ENCODE peak calls at places on chromosomes 7 and 10, in seven cellular contexts. One of them, this sample, is unnamed.

GRCh38 chr10:114902151-114902550 is 35.8 kb upstream of the TRUB1 start:
- DNase-seq in IMR-90: peak; percentile 22
- DNase-seq in K562: no peak
- DNase-seq in mammary epithelial cell: no peak
- DNase-seq in Karpas-422: no peak
- DNase-seq in neural progenitor cell: no peak
- DNase-seq in fibroblast of lung: no peak
- DNase-seq in this sample: no peak

GRCh38 chr10:74081192-74081803 is 69.3 kb downstream of the AP3M1 start:
- DNase-seq in neural progenitor cell: peak; percentile 64
- DNase-seq in IMR-90: peak; percentile 57
- DNase-seq in K562: peak; percentile 60
- DNase-seq in fibroblast of lung: peak; percentile 76
- DNase-seq in Karpas-422: peak; percentile 83
- DNase-seq in mammary epithelial cell: peak; percentile 38
- DNase-seq in this sample: peak; percentile 50

GRCh38 chr7:35537067-35538023 is 157.6 kb downstream of the HERPUD2 start:
- DNase-seq in K562: peak; percentile 85
- DNase-seq in Karpas-422: peak; percentile 90
- DNase-seq in IMR-90: peak; percentile 47
- DNase-seq in neural progenitor cell: peak; percentile 88
- DNase-seq in mammary epithelial cell: peak; percentile 53
- DNase-seq in fibroblast of lung: peak; percentile 58
- DNase-seq in this sample: peak; percentile 84

GRCh38 chr10:49082767-49083166 is 32.6 kb downstream of the VSTM4 start:
- DNase-seq in Karpas-422: no peak
- DNase-seq in mammary epithelial cell: no peak
- DNase-seq in K562: no peak
- DNase-seq in fibroblast of lung: no peak
- DNase-seq in IMR-90: no peak
- DNase-seq in neural progenitor cell: peak; percentile 27
- DNase-seq in this sample: no peak

GRCh38 chr10:133129151-133129853 is 30.7 kb upstream of the KNDC1 start:
- DNase-seq in neural progenitor cell: no peak
- DNase-seq in mammary epithelial cell: no peak
- DNase-seq in K562: no peak
- DNase-seq in Karpas-422: no peak
- DNase-seq in IMR-90: no peak
- DNase-seq in fibroblast of lung: no peak
- DNase-seq in this sample: no peak

GRCh38 chr7:38179719-38180333 is 1.8 kb downstream of the STARD3NL start:
- DNase-seq in fibroblast of lung: peak; percentile 50
- DNase-seq in K562: no peak
- DNase-seq in IMR-90: peak; percentile 37
- DNase-seq in Karpas-422: no peak
- DNase-seq in neural progenitor cell: no peak
- DNase-seq in mammary epithelial cell: no peak
- DNase-seq in this sample: no peak

GRCh38 chr10:36109399-36110023 is 467.4 kb upstream of the FZD8 start:
- DNase-seq in mammary epithelial cell: no peak
- DNase-seq in fibroblast of lung: no peak
- DNase-seq in Karpas-422: no peak
- DNase-seq in neural progenitor cell: no peak
- DNase-seq in K562: no peak
- DNase-seq in IMR-90: no peak
- DNase-seq in this sample: no peak

GRCh38 chr7:69837387-69838068 is 239.3 kb downstream of the AUTS2 start:
- DNase-seq in K562: no peak
- DNase-seq in mammary epithelial cell: no peak
- DNase-seq in Karpas-422: no peak
- DNase-seq in neural progenitor cell: peak; percentile 54
- DNase-seq in IMR-90: no peak
- DNase-seq in fibroblast of lung: no peak
- DNase-seq in this sample: peak; percentile 77

GRCh38 chr10:127041561-127041960 is 136.3 kb downstream of the DOCK1 start:
- DNase-seq in neural progenitor cell: no peak
- DNase-seq in fibroblast of lung: peak; percentile 98
- DNase-seq in IMR-90: peak; percentile 95
- DNase-seq in Karpas-422: no peak
- DNase-seq in mammary epithelial cell: peak; percentile 90
- DNase-seq in K562: no peak
- DNase-seq in this sample: no peak

GRCh38 chr7:54145716-54146115 is 396.5 kb upstream of the VSTM2A start:
- DNase-seq in K562: no peak
- DNase-seq in mammary epithelial cell: no peak
- DNase-seq in Karpas-422: no peak
- DNase-seq in IMR-90: no peak
- DNase-seq in neural progenitor cell: no peak
- DNase-seq in fibroblast of lung: no peak
- DNase-seq in this sample: peak; percentile 34

GRCh38 chr7:146216371-146217041 is 99.9 kb downstream of the CNTNAP2 start:
- DNase-seq in IMR-90: no peak
- DNase-seq in mammary epithelial cell: no peak
- DNase-seq in fibroblast of lung: peak; percentile 2
- DNase-seq in K562: no peak
- DNase-seq in Karpas-422: no peak
- DNase-seq in neural progenitor cell: no peak
- DNase-seq in this sample: no peak
- H3K9ac ChIP-seq in IMR-90: no peak overlapping the region
- H3K9ac ChIP-seq in mammary epithelial cell: no peak overlapping the region
- H3K9ac ChIP-seq in fibroblast of lung: no peak overlapping the region
- H3K9ac ChIP-seq in K562: no peak overlapping the region
- H3K9ac ChIP-seq in Karpas-422: no peak overlapping the region
- H3K9ac ChIP-seq in neural progenitor cell: no peak overlapping the region
- H3K9ac ChIP-seq in this sample: no peak overlapping the region

GRCh38 chr7:130881799-130882141 is 147.8 kb upstream of the KLF14 start:
- DNase-seq in IMR-90: no peak
- DNase-seq in Karpas-422: no peak
- DNase-seq in K562: no peak
- DNase-seq in fibroblast of lung: no peak
- DNase-seq in mammary epithelial cell: no peak
- DNase-seq in neural progenitor cell: peak; percentile 37
- DNase-seq in this sample: no peak
- H4K20me1 ChIP-seq in IMR-90: peaks cover 92% of the 10 kb centered on the region
- H4K20me1 ChIP-seq in Karpas-422: no peaks in the 10 kb centered on the region
- H4K20me1 ChIP-seq in K562: peaks cover 3% of the 10 kb centered on the region
- H4K20me1 ChIP-seq in fibroblast of lung: peaks cover 2% of the 10 kb centered on the region
- H4K20me1 ChIP-seq in mammary epithelial cell: no peaks in the 10 kb centered on the region
- H4K20me1 ChIP-seq in neural progenitor cell: no peaks in the 10 kb centered on the region
- H4K20me1 ChIP-seq in this sample: peaks cover 2% of the 10 kb centered on the region

GRCh38 chr10:116845823-116846222 is 3.5 kb upstream of the ENO4 start:
- DNase-seq in IMR-90: no peak
- DNase-seq in neural progenitor cell: no peak
- DNase-seq in K562: no peak
- DNase-seq in fibroblast of lung: no peak
- DNase-seq in mammary epithelial cell: no peak
- DNase-seq in Karpas-422: no peak
- DNase-seq in this sample: no peak

GRCh38 chr10:116850058-116850611 is 836 bp downstream of the ENO4 start:
- DNase-seq in IMR-90: no peak
- DNase-seq in Karpas-422: no peak
- DNase-seq in mammary epithelial cell: no peak
- DNase-seq in K562: no peak
- DNase-seq in neural progenitor cell: no peak
- DNase-seq in fibroblast of lung: no peak
- DNase-seq in this sample: no peak

GRCh38 chr10:116849271-116850057 is at the start of gene ENO4:
- DNase-seq in IMR-90: peak; percentile 73
- DNase-seq in mammary epithelial cell: peak; percentile 80
- DNase-seq in K562: no peak
- DNase-seq in fibroblast of lung: peak; percentile 84
- DNase-seq in neural progenitor cell: peak; percentile 97
- DNase-seq in Karpas-422: no peak
- DNase-seq in this sample: peak; percentile 94

GRCh38 chr10:116848032-116848911 is 1.0 kb upstream of the ENO4 start:
- DNase-seq in mammary epithelial cell: peak; percentile 61
- DNase-seq in IMR-90: no peak
- DNase-seq in fibroblast of lung: no peak
- DNase-seq in neural progenitor cell: no peak
- DNase-seq in K562: no peak
- DNase-seq in Karpas-422: peak; percentile 53
- DNase-seq in this sample: no peak

GRCh38 chr10:116848912-116849270 is 408 bp upstream of the ENO4 start:
- DNase-seq in K562: no peak
- DNase-seq in Karpas-422: no peak
- DNase-seq in IMR-90: no peak
- DNase-seq in mammary epithelial cell: no peak
- DNase-seq in neural progenitor cell: no peak
- DNase-seq in fibroblast of lung: no peak
- DNase-seq in this sample: no peak
- H3K9ac ChIP-seq in K562: no peak overlapping the region
- H3K9ac ChIP-seq in Karpas-422: no peak overlapping the region
- H3K9ac ChIP-seq in IMR-90: peak overlapping the region; percentile 74
- H3K9ac ChIP-seq in mammary epithelial cell: peak overlapping the region; percentile 67
- H3K9ac ChIP-seq in neural progenitor cell: peak overlapping the region; percentile 67
- H3K9ac ChIP-seq in fibroblast of lung: peak overlapping the region; percentile 37
- H3K9ac ChIP-seq in this sample: peak overlapping the region; percentile 44

DNA sequence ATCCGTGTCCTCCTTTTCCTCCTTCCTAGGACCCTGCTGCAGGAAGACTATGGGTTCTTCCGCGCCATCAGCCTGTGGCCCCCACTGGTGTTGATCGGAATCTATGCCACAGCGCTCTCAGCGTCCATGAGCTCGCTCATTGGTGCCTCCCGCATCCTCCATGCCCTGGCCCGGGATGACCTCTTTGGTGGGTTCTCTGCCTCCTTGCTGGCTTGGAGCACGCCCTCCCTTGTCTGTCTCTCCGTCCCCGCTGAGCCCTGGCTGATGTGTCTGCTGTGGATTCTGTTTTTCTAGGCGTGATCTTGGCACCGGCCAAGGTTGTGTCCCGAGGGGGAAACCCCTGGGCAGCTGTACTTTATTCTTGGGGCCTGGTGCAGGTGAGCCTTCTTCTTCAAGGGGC is 7.3 kb upstream of the TRIP6 start:
- DNase-seq in K562: no peak
- DNase-seq in fibroblast of lung: no peak
- DNase-seq in IMR-90: no peak
- DNase-seq in neural progenitor cell: no peak
- DNase-seq in Karpas-422: no peak
- DNase-seq in mammary epithelial cell: no peak
- DNase-seq in this sample: no peak
- H4K20me1 ChIP-seq in K562: no peaks in the 10 kb centered on the region
- H4K20me1 ChIP-seq in fibroblast of lung: no peaks in the 10 kb centered on the region
- H4K20me1 ChIP-seq in IMR-90: no peaks in the 10 kb centered on the region
- H4K20me1 ChIP-seq in neural progenitor cell: no peaks in the 10 kb centered on the region
- H4K20me1 ChIP-seq in Karpas-422: peaks cover 2% of the 10 kb centered on the region
- H4K20me1 ChIP-seq in mammary epithelial cell: no peaks in the 10 kb centered on the region
- H4K20me1 ChIP-seq in this sample: no peaks in the 10 kb centered on the region

DNA sequence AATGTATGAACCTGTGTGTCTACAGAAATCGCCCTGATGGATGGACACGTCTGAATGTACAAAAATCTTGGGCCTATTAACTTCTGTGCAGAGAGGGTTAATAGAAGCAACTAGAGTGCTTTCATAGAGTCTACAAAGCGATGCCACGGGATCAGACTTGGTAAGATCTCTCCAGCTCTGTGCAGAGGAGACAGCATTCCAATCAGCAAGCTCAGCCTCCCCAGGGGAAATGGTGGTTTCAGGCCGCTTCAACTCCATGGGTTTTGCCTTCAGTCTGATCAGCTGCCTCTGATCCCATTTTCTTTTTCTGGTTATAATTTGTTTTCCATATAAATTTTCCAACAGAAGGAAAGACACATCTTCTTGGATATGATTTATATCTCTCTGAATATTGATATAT is 35.1 kb upstream of the COBL start:
- DNase-seq in fibroblast of lung: no peak
- DNase-seq in Karpas-422: no peak
- DNase-seq in mammary epithelial cell: no peak
- DNase-seq in neural progenitor cell: no peak
- DNase-seq in IMR-90: no peak
- DNase-seq in K562: no peak
- DNase-seq in this sample: no peak
- H3K9ac ChIP-seq in fibroblast of lung: no peak overlapping the region
- H3K9ac ChIP-seq in Karpas-422: no peak overlapping the region
- H3K9ac ChIP-seq in mammary epithelial cell: no peak overlapping the region
- H3K9ac ChIP-seq in neural progenitor cell: no peak overlapping the region
- H3K9ac ChIP-seq in IMR-90: no peak overlapping the region
- H3K9ac ChIP-seq in K562: no peak overlapping the region
- H3K9ac ChIP-seq in this sample: no peak overlapping the region

GRCh38 chr10:556971-557370 is 132.5 kb downstream of the DIP2C start:
- DNase-seq in Karpas-422: no peak
- DNase-seq in IMR-90: no peak
- DNase-seq in K562: no peak
- DNase-seq in mammary epithelial cell: no peak
- DNase-seq in fibroblast of lung: no peak
- DNase-seq in neural progenitor cell: no peak
- DNase-seq in this sample: no peak

GRCh38 chr10:553233-553632 is 136.2 kb downstream of the DIP2C start:
- DNase-seq in mammary epithelial cell: no peak
- DNase-seq in neural progenitor cell: no peak
- DNase-seq in fibroblast of lung: no peak
- DNase-seq in K562: no peak
- DNase-seq in IMR-90: no peak
- DNase-seq in Karpas-422: no peak
- DNase-seq in this sample: no peak

GRCh38 chr10:555682-556350 is 133.7 kb downstream of the DIP2C start:
- DNase-seq in neural progenitor cell: no peak
- DNase-seq in mammary epithelial cell: no peak
- DNase-seq in K562: no peak
- DNase-seq in IMR-90: no peak
- DNase-seq in fibroblast of lung: no peak
- DNase-seq in Karpas-422: no peak
- DNase-seq in this sample: no peak

GRCh38 chr10:554182-554848 is 135.2 kb downstream of the DIP2C start:
- DNase-seq in Karpas-422: no peak
- DNase-seq in K562: no peak
- DNase-seq in neural progenitor cell: no peak
- DNase-seq in fibroblast of lung: peak; percentile 26
- DNase-seq in IMR-90: peak; percentile 69
- DNase-seq in mammary epithelial cell: no peak
- DNase-seq in this sample: no peak

DNA sequence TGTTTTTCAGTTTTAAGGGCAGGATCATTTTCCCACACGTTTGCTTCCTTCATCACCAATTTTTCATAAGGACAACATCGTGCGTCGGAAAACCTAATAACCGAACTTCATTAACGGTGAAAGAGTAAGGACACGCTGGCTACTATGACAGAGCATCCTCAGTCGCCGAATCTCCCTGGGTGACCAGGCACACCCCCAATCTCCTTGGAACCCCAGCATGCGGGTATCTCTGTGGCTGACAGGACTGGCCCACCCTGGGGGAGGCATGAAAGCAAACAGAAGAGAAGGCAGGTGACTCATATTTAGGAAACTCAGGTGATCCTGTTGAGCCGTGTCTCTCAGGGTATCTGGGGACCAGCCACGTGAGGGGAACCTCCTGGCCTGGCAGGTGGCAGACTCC is 134.2 kb downstream of the DIP2C start:
- DNase-seq in IMR-90: no peak
- DNase-seq in mammary epithelial cell: no peak
- DNase-seq in fibroblast of lung: no peak
- DNase-seq in Karpas-422: no peak
- DNase-seq in K562: no peak
- DNase-seq in neural progenitor cell: no peak
- DNase-seq in this sample: no peak
- H4K20me1 ChIP-seq in IMR-90: peaks cover 90% of the 10 kb centered on the region
- H4K20me1 ChIP-seq in mammary epithelial cell: no peaks in the 10 kb centered on the region
- H4K20me1 ChIP-seq in fibroblast of lung: peaks cover 3% of the 10 kb centered on the region
- H4K20me1 ChIP-seq in Karpas-422: no peaks in the 10 kb centered on the region
- H4K20me1 ChIP-seq in K562: no peaks in the 10 kb centered on the region
- H4K20me1 ChIP-seq in neural progenitor cell: peaks cover 67% of the 10 kb centered on the region
- H4K20me1 ChIP-seq in this sample: peaks cover 4% of the 10 kb centered on the region

GRCh38 chr7:73770002-73770859 is at the start of gene CLDN3:
- DNase-seq in Karpas-422: no peak
- DNase-seq in mammary epithelial cell: peak; percentile 57
- DNase-seq in neural progenitor cell: peak; percentile 88
- DNase-seq in fibroblast of lung: no peak
- DNase-seq in IMR-90: no peak
- DNase-seq in K562: no peak
- DNase-seq in this sample: peak; percentile 96
- H3K9ac ChIP-seq in Karpas-422: no peak within 1 kb of the TSS
- H3K9ac ChIP-seq in mammary epithelial cell: no peak within 1 kb of the TSS
- H3K9ac ChIP-seq in neural progenitor cell: no peak within 1 kb of the TSS
- H3K9ac ChIP-seq in fibroblast of lung: no peak within 1 kb of the TSS
- H3K9ac ChIP-seq in IMR-90: no peak within 1 kb of the TSS
- H3K9ac ChIP-seq in K562: no peak within 1 kb of the TSS
- H3K9ac ChIP-seq in this sample: peak within 1 kb of the TSS; percentile 8